ENCODE peak calls at places on chromosome 6, in ten cellular contexts. One of them, this sample, is unnamed.

GRCh38 chr6:6221829-6222535 is 98.5 kb downstream of the F13A1 start:
- DNase-seq in foreskin fibroblast: no peak
- DNase-seq in NCI-H2171 treated with DMSO at 0.1 percent for 48 hours: no peak
- DNase-seq in AG04449: no peak
- DNase-seq in HS-5: no peak
- DNase-seq in hypothalamus: no peak
- DNase-seq in left colon: peak
- DNase-seq in HEK293T: peak
- DNase-seq in GM04503: no peak
- DNase-seq in NCI-H1105: no peak
- DNase-seq in this sample: peak

GRCh38 chr6:33840064-33840926 is 36.5 kb upstream of the MLN start:
- DNase-seq in foreskin fibroblast: peak
- DNase-seq in NCI-H1105: no peak
- DNase-seq in AG04449: peak
- DNase-seq in HS-5: peak
- DNase-seq in left colon: no peak
- DNase-seq in hypothalamus: no peak
- DNase-seq in HEK293T: peak
- DNase-seq in GM04503: peak
- DNase-seq in NCI-H2171 treated with DMSO at 0.1 percent for 48 hours: peak
- DNase-seq in this sample: no peak

GRCh38 chr6:24497254-24497989 is 2.7 kb downstream of the ALDH5A1 start:
- DNase-seq in NCI-H1105: no peak
- DNase-seq in NCI-H2171 treated with DMSO at 0.1 percent for 48 hours: no peak
- DNase-seq in AG04449: no peak
- DNase-seq in foreskin fibroblast: no peak
- DNase-seq in HS-5: no peak
- DNase-seq in HEK293T: no peak
- DNase-seq in left colon: no peak
- DNase-seq in hypothalamus: no peak
- DNase-seq in GM04503: no peak
- DNase-seq in this sample: no peak

GRCh38 chr6:5191222-5191621 is 69.5 kb downstream of the LYRM4 start:
- DNase-seq in foreskin fibroblast: no peak
- DNase-seq in left colon: no peak
- DNase-seq in NCI-H1105: no peak
- DNase-seq in hypothalamus: no peak
- DNase-seq in HS-5: no peak
- DNase-seq in GM04503: no peak
- DNase-seq in NCI-H2171 treated with DMSO at 0.1 percent for 48 hours: no peak
- DNase-seq in AG04449: no peak
- DNase-seq in HEK293T: no peak
- DNase-seq in this sample: no peak

GRCh38 chr6:37242042-37242428 is 15.5 kb upstream of the TBC1D22B start:
- DNase-seq in HEK293T: no peak
- DNase-seq in AG04449: no peak
- DNase-seq in NCI-H1105: no peak
- DNase-seq in hypothalamus: no peak
- DNase-seq in left colon: no peak
- DNase-seq in GM04503: no peak
- DNase-seq in foreskin fibroblast: no peak
- DNase-seq in HS-5: no peak
- DNase-seq in NCI-H2171 treated with DMSO at 0.1 percent for 48 hours: no peak
- DNase-seq in this sample: no peak

GRCh38 chr6:33276581-33276863 is 401 bp upstream of the B3GALT4 start:
- DNase-seq in AG04449: no peak
- DNase-seq in left colon: no peak
- DNase-seq in hypothalamus: no peak
- DNase-seq in HS-5: no peak
- DNase-seq in GM04503: no peak
- DNase-seq in NCI-H1105: no peak
- DNase-seq in foreskin fibroblast: no peak
- DNase-seq in HEK293T: no peak
- DNase-seq in NCI-H2171 treated with DMSO at 0.1 percent for 48 hours: no peak
- DNase-seq in this sample: no peak

GRCh38 chr6:12718025-12718424 is 1.5 kb downstream of the PHACTR1 start:
- DNase-seq in left colon: no peak
- DNase-seq in foreskin fibroblast: peak
- DNase-seq in HEK293T: no peak
- DNase-seq in AG04449: peak
- DNase-seq in hypothalamus: peak
- DNase-seq in GM04503: no peak
- DNase-seq in NCI-H2171 treated with DMSO at 0.1 percent for 48 hours: no peak
- DNase-seq in HS-5: peak
- DNase-seq in NCI-H1105: no peak
- DNase-seq in this sample: no peak

GRCh38 chr6:40695114-40695513 is 108.0 kb upstream of the LRFN2 start:
- DNase-seq in GM04503: no peak
- DNase-seq in left colon: no peak
- DNase-seq in NCI-H2171 treated with DMSO at 0.1 percent for 48 hours: peak
- DNase-seq in hypothalamus: no peak
- DNase-seq in NCI-H1105: no peak
- DNase-seq in HEK293T: peak
- DNase-seq in HS-5: no peak
- DNase-seq in foreskin fibroblast: no peak
- DNase-seq in AG04449: no peak
- DNase-seq in this sample: peak

GRCh38 chr6:33589723-33590530 is 9.9 kb upstream of the BAK1 start:
- DNase-seq in GM04503: peak
- DNase-seq in foreskin fibroblast: peak
- DNase-seq in left colon: peak
- DNase-seq in hypothalamus: peak
- DNase-seq in AG04449: no peak
- DNase-seq in HEK293T: peak
- DNase-seq in HS-5: peak
- DNase-seq in NCI-H2171 treated with DMSO at 0.1 percent for 48 hours: no peak
- DNase-seq in NCI-H1105: no peak
- DNase-seq in this sample: peak

GRCh38 chr6:117237561-117237960 is 27.8 kb upstream of the VGLL2 start:
- DNase-seq in GM04503: no peak
- DNase-seq in NCI-H1105: no peak
- DNase-seq in HS-5: peak
- DNase-seq in foreskin fibroblast: no peak
- DNase-seq in left colon: no peak
- DNase-seq in NCI-H2171 treated with DMSO at 0.1 percent for 48 hours: no peak
- DNase-seq in AG04449: no peak
- DNase-seq in HEK293T: no peak
- DNase-seq in hypothalamus: no peak
- DNase-seq in this sample: no peak

GRCh38 chr6:80622641-80623040 is 516.2 kb downstream of the BCKDHB start:
- DNase-seq in NCI-H1105: no peak
- DNase-seq in left colon: no peak
- DNase-seq in GM04503: no peak
- DNase-seq in AG04449: no peak
- DNase-seq in HEK293T: no peak
- DNase-seq in hypothalamus: no peak
- DNase-seq in HS-5: no peak
- DNase-seq in foreskin fibroblast: no peak
- DNase-seq in NCI-H2171 treated with DMSO at 0.1 percent for 48 hours: no peak
- DNase-seq in this sample: no peak

GRCh38 chr6:28943557-28944411 is 20.0 kb upstream of the TRIM27 start:
- DNase-seq in GM04503: no peak
- DNase-seq in AG04449: no peak
- DNase-seq in foreskin fibroblast: peak
- DNase-seq in hypothalamus: peak
- DNase-seq in left colon: peak
- DNase-seq in HS-5: no peak
- DNase-seq in NCI-H2171 treated with DMSO at 0.1 percent for 48 hours: peak
- DNase-seq in HEK293T: peak
- DNase-seq in NCI-H1105: peak
- DNase-seq in this sample: peak

GRCh38 chr6:20740088-20740487 is 205.8 kb downstream of the CDKAL1 start:
- DNase-seq in HEK293T: no peak
- DNase-seq in HS-5: no peak
- DNase-seq in hypothalamus: no peak
- DNase-seq in GM04503: no peak
- DNase-seq in AG04449: no peak
- DNase-seq in NCI-H1105: no peak
- DNase-seq in NCI-H2171 treated with DMSO at 0.1 percent for 48 hours: no peak
- DNase-seq in foreskin fibroblast: no peak
- DNase-seq in left colon: no peak
- DNase-seq in this sample: no peak

GRCh38 chr6:31091680-31092079 is 20.7 kb downstream of the C6orf15 start:
- DNase-seq in hypothalamus: no peak
- DNase-seq in HEK293T: no peak
- DNase-seq in NCI-H1105: no peak
- DNase-seq in HS-5: no peak
- DNase-seq in foreskin fibroblast: no peak
- DNase-seq in AG04449: no peak
- DNase-seq in GM04503: no peak
- DNase-seq in NCI-H2171 treated with DMSO at 0.1 percent for 48 hours: no peak
- DNase-seq in left colon: peak
- DNase-seq in this sample: no peak

GRCh38 chr6:34657307-34657978 is 39.1 kb downstream of the ILRUN start:
- DNase-seq in hypothalamus: peak
- DNase-seq in GM04503: peak
- DNase-seq in HS-5: peak
- DNase-seq in foreskin fibroblast: peak
- DNase-seq in HEK293T: no peak
- DNase-seq in AG04449: peak
- DNase-seq in left colon: no peak
- DNase-seq in NCI-H1105: peak
- DNase-seq in NCI-H2171 treated with DMSO at 0.1 percent for 48 hours: peak
- DNase-seq in this sample: peak

GRCh38 chr6:69155467-69155866 is 520.4 kb downstream of the ADGRB3 start:
- DNase-seq in NCI-H1105: no peak
- DNase-seq in GM04503: no peak
- DNase-seq in foreskin fibroblast: no peak
- DNase-seq in AG04449: no peak
- DNase-seq in HS-5: no peak
- DNase-seq in left colon: no peak
- DNase-seq in hypothalamus: no peak
- DNase-seq in NCI-H2171 treated with DMSO at 0.1 percent for 48 hours: no peak
- DNase-seq in HEK293T: no peak
- DNase-seq in this sample: no peak

GRCh38 chr6:87700729-87701675 is 1.0 kb downstream of the AKIRIN2 start:
- DNase-seq in foreskin fibroblast: peak
- DNase-seq in GM04503: peak
- DNase-seq in NCI-H2171 treated with DMSO at 0.1 percent for 48 hours: peak
- DNase-seq in NCI-H1105: peak
- DNase-seq in AG04449: no peak
- DNase-seq in HS-5: no peak
- DNase-seq in hypothalamus: peak
- DNase-seq in left colon: peak
- DNase-seq in HEK293T: peak
- DNase-seq in this sample: peak

GRCh38 chr6:72421387-72421786 is 200.5 kb upstream of the KCNQ5 start:
- DNase-seq in HEK293T: no peak
- DNase-seq in hypothalamus: no peak
- DNase-seq in AG04449: no peak
- DNase-seq in HS-5: no peak
- DNase-seq in GM04503: no peak
- DNase-seq in left colon: no peak
- DNase-seq in NCI-H1105: no peak
- DNase-seq in foreskin fibroblast: no peak
- DNase-seq in NCI-H2171 treated with DMSO at 0.1 percent for 48 hours: no peak
- DNase-seq in this sample: no peak

GRCh38 chr6:158068156-158068892 is 86.7 kb downstream of the SYNJ2 start:
- DNase-seq in HS-5: no peak
- DNase-seq in NCI-H1105: no peak
- DNase-seq in NCI-H2171 treated with DMSO at 0.1 percent for 48 hours: no peak
- DNase-seq in hypothalamus: no peak
- DNase-seq in HEK293T: no peak
- DNase-seq in foreskin fibroblast: no peak
- DNase-seq in GM04503: no peak
- DNase-seq in AG04449: no peak
- DNase-seq in left colon: no peak
- DNase-seq in this sample: no peak

GRCh38 chr6:131946992-131947955 is 3.9 kb downstream of the CCN2 start:
- DNase-seq in left colon: no peak
- DNase-seq in NCI-H2171 treated with DMSO at 0.1 percent for 48 hours: no peak
- DNase-seq in hypothalamus: no peak
- DNase-seq in foreskin fibroblast: no peak
- DNase-seq in HEK293T: no peak
- DNase-seq in GM04503: peak
- DNase-seq in AG04449: peak
- DNase-seq in NCI-H1105: no peak
- DNase-seq in HS-5: no peak
- DNase-seq in this sample: no peak

GRCh38 chr6:133673056-133673455 is 215.9 kb upstream of the TCF21 start:
- DNase-seq in NCI-H1105: no peak
- DNase-seq in AG04449: no peak
- DNase-seq in HEK293T: no peak
- DNase-seq in foreskin fibroblast: no peak
- DNase-seq in HS-5: no peak
- DNase-seq in left colon: no peak
- DNase-seq in hypothalamus: no peak
- DNase-seq in NCI-H2171 treated with DMSO at 0.1 percent for 48 hours: no peak
- DNase-seq in GM04503: no peak
- DNase-seq in this sample: no peak

GRCh38 chr6:6597682-6598081 is 9.2 kb downstream of the LY86 start:
- DNase-seq in HEK293T: no peak
- DNase-seq in AG04449: no peak
- DNase-seq in GM04503: no peak
- DNase-seq in HS-5: no peak
- DNase-seq in foreskin fibroblast: no peak
- DNase-seq in NCI-H1105: no peak
- DNase-seq in left colon: no peak
- DNase-seq in hypothalamus: no peak
- DNase-seq in NCI-H2171 treated with DMSO at 0.1 percent for 48 hours: no peak
- DNase-seq in this sample: no peak

GRCh38 chr6:53956068-53956711 is 155.1 kb upstream of the MLIP start:
- DNase-seq in AG04449: no peak
- DNase-seq in hypothalamus: peak
- DNase-seq in HEK293T: peak
- DNase-seq in NCI-H2171 treated with DMSO at 0.1 percent for 48 hours: peak
- DNase-seq in HS-5: no peak
- DNase-seq in foreskin fibroblast: peak
- DNase-seq in left colon: peak
- DNase-seq in NCI-H1105: peak
- DNase-seq in GM04503: no peak
- DNase-seq in this sample: peak

GRCh38 chr6:5981274-5982026 is 25.3 kb downstream of the NRN1 start:
- DNase-seq in left colon: no peak
- DNase-seq in NCI-H1105: no peak
- DNase-seq in HEK293T: no peak
- DNase-seq in HS-5: peak
- DNase-seq in AG04449: peak
- DNase-seq in hypothalamus: no peak
- DNase-seq in GM04503: peak
- DNase-seq in NCI-H2171 treated with DMSO at 0.1 percent for 48 hours: no peak
- DNase-seq in foreskin fibroblast: no peak
- DNase-seq in this sample: no peak

GRCh38 chr6:25130518-25130917 is 148.7 kb upstream of the CARMIL1 start:
- DNase-seq in AG04449: no peak
- DNase-seq in left colon: no peak
- DNase-seq in GM04503: no peak
- DNase-seq in foreskin fibroblast: no peak
- DNase-seq in NCI-H1105: no peak
- DNase-seq in hypothalamus: no peak
- DNase-seq in HS-5: no peak
- DNase-seq in HEK293T: no peak
- DNase-seq in NCI-H2171 treated with DMSO at 0.1 percent for 48 hours: no peak
- DNase-seq in this sample: no peak

GRCh38 chr6:125781307-125781868 is 9.4 kb upstream of the NCOA7 start:
- DNase-seq in NCI-H1105: peak
- DNase-seq in HEK293T: no peak
- DNase-seq in left colon: no peak
- DNase-seq in HS-5: no peak
- DNase-seq in NCI-H2171 treated with DMSO at 0.1 percent for 48 hours: peak
- DNase-seq in hypothalamus: peak
- DNase-seq in AG04449: no peak
- DNase-seq in GM04503: no peak
- DNase-seq in foreskin fibroblast: peak
- DNase-seq in this sample: no peak

GRCh38 chr6:119145111-119145510 is 66.6 kb upstream of the FAM184A start:
- DNase-seq in GM04503: no peak
- DNase-seq in NCI-H2171 treated with DMSO at 0.1 percent for 48 hours: peak
- DNase-seq in HS-5: no peak
- DNase-seq in hypothalamus: no peak
- DNase-seq in NCI-H1105: no peak
- DNase-seq in foreskin fibroblast: no peak
- DNase-seq in HEK293T: no peak
- DNase-seq in left colon: no peak
- DNase-seq in AG04449: no peak
- DNase-seq in this sample: peak

GRCh38 chr6:7953753-7954152 is 43.2 kb upstream of the TXNDC5 start:
- DNase-seq in left colon: no peak
- DNase-seq in foreskin fibroblast: no peak
- DNase-seq in HEK293T: no peak
- DNase-seq in hypothalamus: no peak
- DNase-seq in GM04503: no peak
- DNase-seq in NCI-H2171 treated with DMSO at 0.1 percent for 48 hours: no peak
- DNase-seq in NCI-H1105: no peak
- DNase-seq in HS-5: no peak
- DNase-seq in AG04449: no peak
- DNase-seq in this sample: no peak